ENCODE peak calls at places on chromosomes 2 and 18, in eight cellular contexts. Y is GM10248, M is epithelial cell of esophagus, C is RWPE1, B is foreskin keratinocyte, Z is HFF-Myc, A is lower leg skin, V is foreskin fibroblast. R is an unnamed sample.

GRCh38 chr2:128342550-128342949 is 23.9 kb upstream of the HS6ST1 start:
- DNase-seq in B (no peak), C (no peak), Y (no peak), Z (no peak), M (no peak), V (no peak), A (no peak), R (no peak)

GRCh38 chr18:50880108-50880465 is 1.2 kb downstream of the ME2 start:
- DNase-seq in Z (no peak), B (no peak), Y (peak), A (no peak), M (no peak), V (no peak), C (no peak), R (no peak)

GRCh38 chr2:203498161-203498560 is 36.9 kb downstream of the RAPH1 start:
- DNase-seq in C (peak), A (no peak), Z (peak), B (peak), V (peak), M (peak), Y (no peak), R (no peak)

GRCh38 chr18:28826062-28826565 is 649.2 kb upstream of the CDH2 start:
- DNase-seq in C (no peak), M (no peak), V (no peak), B (no peak), Z (no peak), A (no peak), Y (no peak), R (no peak)

GRCh38 chr2:190344275-190344827 is 962 bp downstream of the INPP1 start:
- DNase-seq in Z (no peak), V (no peak), C (peak), B (no peak), A (no peak), M (peak), Y (peak), R (no peak)

GRCh38 chr2:53021285-53021684 is 746.3 kb upstream of the CHAC2 start:
- DNase-seq in A (no peak), B (peak), Y (no peak), C (no peak), M (peak), Z (peak), V (peak), R (no peak)

GRCh38 chr2:197399887-197400540 is 34.8 kb downstream of the SF3B1 start:
- DNase-seq in B (no peak), C (no peak), A (no peak), V (no peak), Z (no peak), Y (no peak), M (no peak), R (no peak)

GRCh38 chr2:58870704-58871103 is 629.6 kb upstream of the FANCL start:
- DNase-seq in M (peak), V (peak), Z (no peak), C (peak), A (no peak), B (no peak), Y (no peak), R (no peak)

GRCh38 chr2:73985318-73986084 is 791 bp downstream of the TET3 start:
- DNase-seq in Z (no peak), V (peak), Y (peak), C (no peak), B (no peak), M (no peak), A (peak), R (no peak)

GRCh38 chr18:58087928-58088722 is 44.1 kb downstream of the NEDD4L start:
- DNase-seq in B (peak), M (peak), Z (no peak), V (no peak), C (peak), A (no peak), Y (no peak), R (no peak)

GRCh38 chr2:63594622-63595021 is 5.9 kb downstream of the MDH1 start:
- DNase-seq in M (peak), C (no peak), Y (no peak), Z (no peak), B (no peak), V (no peak), A (no peak), R (no peak)

GRCh38 chr18:54906636-54907180 is 52.6 kb downstream of the CCDC68 start:
- DNase-seq in M (no peak), B (no peak), Y (no peak), Z (no peak), A (no peak), V (peak), C (no peak), R (no peak)

GRCh38 chr2:98528349-98528748 is 80.0 kb downstream of the COA5 start:
- DNase-seq in V (no peak), B (no peak), M (no peak), Y (no peak), A (no peak), C (no peak), Z (no peak), R (no peak)

GRCh38 chr2:109031481-109032228 is 42.6 kb upstream of the EDAR start:
- DNase-seq in Z (peak), B (no peak), C (no peak), V (peak), Y (peak), A (peak), M (peak), R (no peak)
- TF ChIP-seq CTCF in Z (no peak), B (peak), C (no peak), V (no peak), Y (no peak), A (no peak), M (no peak), R (no peak)

GRCh38 chr2:138600732-138601437 is 99.3 kb downstream of the SPOPL start:
- DNase-seq in V (no peak), Y (no peak), Z (no peak), M (no peak), C (no peak), B (peak), A (no peak), R (no peak)

GRCh38 chr2:138607746-138608145 is 106.2 kb downstream of the SPOPL start:
- DNase-seq in B (no peak), A (no peak), Y (no peak), V (no peak), C (no peak), M (no peak), Z (no peak), R (no peak)

GRCh38 chr2:138601438-138602165 is 100.0 kb downstream of the SPOPL start:
- DNase-seq in Z (no peak), C (no peak), M (no peak), V (no peak), B (no peak), Y (no peak), A (no peak), R (no peak)

GRCh38 chr2:138602166-138602460 is 100.5 kb downstream of the SPOPL start:
- DNase-seq in B (no peak), C (no peak), M (no peak), Z (no peak), A (no peak), Y (no peak), V (no peak), R (no peak)
- TF ChIP-seq CTCF in B (no peak), C (no peak), M (no peak), Z (no peak), A (no peak), Y (no peak), V (no peak), R (no peak)

DNA sequence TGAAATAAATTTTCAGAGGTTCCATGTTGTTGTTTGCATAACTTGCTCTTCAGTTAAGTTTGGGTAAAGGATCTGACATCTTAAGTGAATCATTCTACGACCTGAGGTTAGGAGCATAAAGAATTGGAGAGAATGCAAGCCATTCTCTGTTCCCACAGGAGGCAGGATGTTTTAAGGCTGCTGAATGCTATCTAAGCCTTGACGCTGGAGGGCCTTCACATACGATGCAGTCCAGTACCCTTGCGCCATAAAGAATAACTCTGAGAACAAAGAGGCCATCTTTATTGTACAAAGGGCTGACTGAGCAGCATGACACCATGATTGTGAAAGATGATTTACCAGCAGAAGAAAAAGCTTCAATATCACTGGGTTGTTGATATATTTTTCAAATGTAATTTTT is 198.4 kb downstream of the NYAP2 start:
- DNase-seq in M (no peak), A (no peak), Z (no peak), V (no peak), B (no peak), C (no peak), Y (no peak), R (no peak)
- TF ChIP-seq CTCF in M (no peak), A (no peak), Z (no peak), V (no peak), B (no peak), C (no peak), Y (no peak), R (no peak)

GRCh38 chr2:196337618-196337953 is 166.2 kb upstream of the STK17B start:
- DNase-seq in C (no peak), Y (no peak), A (no peak), B (no peak), Z (no peak), V (no peak), M (peak), R (no peak)
- TF ChIP-seq CTCF in C (no peak), Y (no peak), A (no peak), B (no peak), Z (no peak), V (no peak), M (no peak), R (peak)

GRCh38 chr2:195496991-195497390 is 160.0 kb upstream of the SLC39A10 start:
- DNase-seq in B (no peak), A (no peak), V (no peak), Z (no peak), Y (no peak), M (no peak), C (no peak), R (no peak)

GRCh38 chr2:195495966-195496365 is 161.1 kb upstream of the SLC39A10 start:
- DNase-seq in Y (no peak), B (no peak), A (no peak), Z (no peak), C (no peak), M (no peak), V (no peak), R (no peak)

GRCh38 chr2:195494452-195494851 is 162.6 kb upstream of the SLC39A10 start:
- DNase-seq in M (no peak), A (no peak), C (no peak), Z (no peak), Y (no peak), V (peak), B (no peak), R (no peak)

GRCh38 chr2:195498176-195498575 is 158.8 kb upstream of the SLC39A10 start:
- DNase-seq in B (no peak), M (peak), V (peak), A (peak), Z (no peak), Y (peak), C (peak), R (no peak)

GRCh38 chr2:195495356-195495755 is 161.7 kb upstream of the SLC39A10 start:
- DNase-seq in Y (no peak), M (no peak), A (no peak), B (no peak), C (no peak), Z (no peak), V (no peak), R (no peak)
- TF ChIP-seq CTCF in Y (no peak), M (no peak), A (no peak), B (no peak), C (no peak), Z (no peak), V (no peak), R (no peak)

GRCh38 chr2:38037757-38038615 is 38.0 kb downstream of the CYP1B1 start:
- DNase-seq in C (no peak), V (peak), Z (no peak), Y (peak), M (peak), B (no peak), A (no peak), R (peak)
- TF ChIP-seq CTCF in C (no peak), V (peak), Z (peak), Y (peak), M (no peak), B (peak), A (no peak), R (peak)

DNA sequence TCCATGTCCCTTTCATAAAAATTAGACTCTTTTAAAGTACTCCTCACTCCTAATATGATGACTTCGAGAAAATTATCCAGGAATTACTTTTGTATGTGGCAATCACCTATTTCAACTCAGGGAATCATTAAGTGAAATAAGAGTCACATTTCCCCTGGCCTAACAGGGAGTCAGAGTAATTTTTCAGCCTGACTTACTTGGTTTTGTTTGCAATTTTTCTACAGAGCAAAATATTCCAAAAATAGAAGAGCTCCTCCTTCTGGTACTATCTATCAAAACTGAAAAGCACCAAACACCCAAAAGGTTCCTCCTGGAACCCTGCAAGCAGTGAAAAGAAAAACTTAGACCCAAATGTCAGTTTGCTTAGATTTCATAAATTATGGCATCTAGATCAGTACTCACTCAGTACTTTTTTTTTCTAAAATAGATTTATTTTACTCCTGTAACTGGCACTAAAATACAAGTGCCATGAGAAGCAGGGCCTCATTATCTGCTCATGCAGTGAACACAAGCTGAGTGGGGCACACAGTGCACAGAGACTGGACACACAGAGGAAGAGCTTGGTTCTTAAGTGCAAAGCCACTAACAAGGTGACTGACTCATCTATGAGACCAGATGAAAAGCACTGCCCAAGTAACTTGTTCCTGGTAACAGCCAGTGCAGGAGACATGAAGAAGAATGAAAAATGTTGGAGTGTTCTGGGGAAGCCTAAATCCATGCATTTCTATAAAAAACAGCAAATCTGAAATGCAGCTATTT is 28.7 kb downstream of the ACAA2 start:
- DNase-seq in V (peak), Z (no peak), C (no peak), B (no peak), M (peak), A (no peak), Y (no peak), R (peak)
- TF ChIP-seq CTCF in V (peak), Z (no peak), C (no peak), B (peak), M (peak), A (no peak), Y (peak), R (peak)

GRCh38 chr2:83787189-83787588 is 671.9 kb downstream of the SUCLG1 start:
- DNase-seq in C (no peak), B (no peak), A (no peak), V (no peak), Y (no peak), Z (no peak), M (no peak), R (no peak)

GRCh38 chr2:83786140-83786539 is 672.9 kb downstream of the SUCLG1 start:
- DNase-seq in C (no peak), M (no peak), V (no peak), Z (no peak), B (no peak), A (no peak), Y (no peak), R (no peak)

GRCh38 chr2:83784315-83784714 is 674.8 kb downstream of the SUCLG1 start:
- DNase-seq in V (no peak), C (no peak), Z (no peak), M (no peak), Y (no peak), A (no peak), B (no peak), R (no peak)

GRCh38 chr2:83784920-83785319 is 674.2 kb downstream of the SUCLG1 start:
- DNase-seq in Y (no peak), A (no peak), V (no peak), B (no peak), C (no peak), Z (no peak), M (no peak), R (no peak)

GRCh38 chr2:83782122-83782521 is 677.0 kb downstream of the SUCLG1 start:
- DNase-seq in A (no peak), C (no peak), Y (no peak), B (no peak), Z (no peak), M (peak), V (no peak), R (no peak)
- TF ChIP-seq CTCF in A (no peak), C (no peak), Y (no peak), B (no peak), Z (no peak), M (peak), V (no peak), R (no peak)

GRCh38 chr2:20781656-20782265 is 41.1 kb downstream of the LDAH start:
- DNase-seq in A (no peak), B (peak), M (peak), Z (no peak), C (peak), Y (no peak), V (peak), R (no peak)
- TF ChIP-seq CTCF in A (no peak), B (peak), M (peak), Z (peak), C (peak), Y (peak), V (peak), R (peak)